ENCODE peak calls at places on chromosome 13, in five cellular contexts. L is LHCN-M2, Z is natural killer cell, S is fibroblast of pulmonary artery, N is H9. K is an unnamed sample.

GRCh38 chr13:40383132-40383531 is 283.3 kb downstream of the FOXO1 start:
- DNase-seq in Z (no peak), S (no peak), N (peak), L (no peak), K (peak)

GRCh38 chr13:35630551-35631275 is 154.2 kb upstream of the MAB21L1 start:
- DNase-seq in S (peak), Z (no peak), L (peak), N (peak), K (peak)

GRCh38 chr13:77026255-77026782 is 640 bp downstream of the FBXL3 start:
- DNase-seq in L (peak), Z (peak), S (peak), N (peak), K (peak)

GRCh38 chr13:20128459-20128927 is 32.4 kb downstream of the GJA3 start:
- DNase-seq in S (no peak), N (peak), Z (no peak), L (no peak), K (peak)

GRCh38 chr13:23656637-23657036 is 86.4 kb downstream of the TNFRSF19 start:
- DNase-seq in S (peak), L (peak), N (no peak), Z (no peak), K (no peak)

GRCh38 chr13:49370390-49370789 is 73.5 kb downstream of the CAB39L start:
- DNase-seq in S (no peak), Z (no peak), N (no peak), L (no peak), K (no peak)

GRCh38 chr13:66829803-66830202 is 400.3 kb downstream of the PCDH9 start:
- DNase-seq in N (no peak), S (no peak), L (no peak), Z (no peak), K (no peak)

GRCh38 chr13:64347662-64348061 is 2882.5 kb downstream of the PCDH9 start:
- DNase-seq in S (peak), L (no peak), Z (no peak), N (no peak), K (no peak)

GRCh38 chr13:79525458-79525857 is 44.5 kb downstream of the NDFIP2 start:
- DNase-seq in Z (no peak), N (no peak), L (peak), S (peak), K (no peak)

GRCh38 chr13:100517135-100517534 is 71.5 kb downstream of the GGACT start:
- DNase-seq in S (no peak), L (no peak), Z (no peak), N (peak), K (peak)

GRCh38 chr13:30404207-30404606 is 18.1 kb upstream of the UBE2L5 start:
- DNase-seq in Z (no peak), L (no peak), S (no peak), N (no peak), K (no peak)

GRCh38 chr13:46687810-46688209 is 109.2 kb downstream of the ESD start:
- DNase-seq in N (peak), S (peak), L (peak), Z (no peak), K (peak)

GRCh38 chr13:20465218-20465879 is 60.3 kb downstream of the CRYL1 start:
- DNase-seq in N (no peak), S (peak), Z (no peak), L (peak), K (no peak)

K was measured in endodermal cell.